ENCODE peak calls at places on chromosomes 3 and 15, in seven cellular contexts. One of them, this sample, is unnamed.

GRCh38 chr3:170869240-170869592 is 779 bp downstream of the RPL22L1 start:
- DNase-seq in HFFc6: no peak
- DNase-seq in B cell: no peak
- DNase-seq in HCT116: no peak
- DNase-seq in BJ: no peak
- DNase-seq in K562: no peak
- DNase-seq in cardiac muscle cell: peak; percentile 9
- DNase-seq in this sample: no peak

GRCh38 chr15:52730163-52730562 is 51.0 kb upstream of the ATOSA start:
- DNase-seq in cardiac muscle cell: peak; percentile 51
- DNase-seq in HCT116: no peak
- DNase-seq in B cell: no peak
- DNase-seq in BJ: peak; percentile 81
- DNase-seq in K562: no peak
- DNase-seq in HFFc6: peak; percentile 82
- DNase-seq in this sample: no peak

GRCh38 chr3:181567446-181568075 is 144.2 kb upstream of the SOX2 start:
- DNase-seq in B cell: no peak
- DNase-seq in HFFc6: no peak
- DNase-seq in cardiac muscle cell: no peak
- DNase-seq in HCT116: no peak
- DNase-seq in K562: no peak
- DNase-seq in BJ: no peak
- DNase-seq in this sample: no peak

GRCh38 chr3:115667175-115668065 is 44.1 kb downstream of the GAP43 start:
- DNase-seq in HFFc6: no peak
- DNase-seq in K562: no peak
- DNase-seq in BJ: no peak
- DNase-seq in HCT116: no peak
- DNase-seq in B cell: no peak
- DNase-seq in cardiac muscle cell: no peak
- DNase-seq in this sample: no peak

GRCh38 chr3:1082024-1082633 is 10.7 kb upstream of the CNTN6 start:
- DNase-seq in BJ: no peak
- DNase-seq in HFFc6: no peak
- DNase-seq in cardiac muscle cell: peak; percentile 48
- DNase-seq in HCT116: no peak
- DNase-seq in B cell: no peak
- DNase-seq in K562: peak; percentile 13
- DNase-seq in this sample: no peak

GRCh38 chr15:25465835-25466234 is 27.0 kb upstream of the UBE3A start:
- DNase-seq in BJ: no peak
- DNase-seq in HFFc6: no peak
- DNase-seq in cardiac muscle cell: no peak
- DNase-seq in B cell: no peak
- DNase-seq in K562: no peak
- DNase-seq in HCT116: no peak
- DNase-seq in this sample: no peak

GRCh38 chr3:61991706-61992105 is 381.6 kb downstream of the FEZF2 start:
- DNase-seq in B cell: no peak
- DNase-seq in K562: no peak
- DNase-seq in HCT116: no peak
- DNase-seq in cardiac muscle cell: no peak
- DNase-seq in HFFc6: no peak
- DNase-seq in BJ: no peak
- DNase-seq in this sample: no peak

GRCh38 chr3:15808679-15809078 is 10.9 kb upstream of the ANKRD28 start:
- DNase-seq in HFFc6: no peak
- DNase-seq in B cell: no peak
- DNase-seq in cardiac muscle cell: no peak
- DNase-seq in HCT116: no peak
- DNase-seq in BJ: no peak
- DNase-seq in K562: no peak
- DNase-seq in this sample: no peak

GRCh38 chr15:28935316-28935715 is 49.5 kb downstream of the APBA2 start:
- DNase-seq in BJ: no peak
- DNase-seq in HFFc6: no peak
- DNase-seq in B cell: no peak
- DNase-seq in HCT116: no peak
- DNase-seq in cardiac muscle cell: no peak
- DNase-seq in K562: peak; percentile 51
- DNase-seq in this sample: peak; percentile 44

GRCh38 chr3:45841380-45841700 is 579 bp downstream of the LZTFL1 start:
- DNase-seq in B cell: no peak
- DNase-seq in HFFc6: peak; percentile 19
- DNase-seq in HCT116: no peak
- DNase-seq in K562: no peak
- DNase-seq in BJ: no peak
- DNase-seq in cardiac muscle cell: peak; percentile 26
- DNase-seq in this sample: no peak

GRCh38 chr3:138196023-138196422 is 8.9 kb downstream of the ARMC8 start:
- DNase-seq in BJ: no peak
- DNase-seq in HCT116: no peak
- DNase-seq in HFFc6: no peak
- DNase-seq in B cell: no peak
- DNase-seq in cardiac muscle cell: no peak
- DNase-seq in K562: no peak
- DNase-seq in this sample: no peak

GRCh38 chr3:163953526-163953925 is 1124.8 kb downstream of the SI start:
- DNase-seq in BJ: no peak
- DNase-seq in HFFc6: no peak
- DNase-seq in HCT116: no peak
- DNase-seq in B cell: no peak
- DNase-seq in K562: no peak
- DNase-seq in cardiac muscle cell: no peak
- DNase-seq in this sample: no peak

GRCh38 chr3:38960953-38961622 is 90.7 kb downstream of the SCN11A start:
- DNase-seq in K562: peak; percentile 65
- DNase-seq in cardiac muscle cell: peak; percentile 54
- DNase-seq in HCT116: peak; percentile 58
- DNase-seq in BJ: peak; percentile 6
- DNase-seq in B cell: peak; percentile 31
- DNase-seq in HFFc6: peak; percentile 30
- DNase-seq in this sample: peak; percentile 45

GRCh38 chr3:9402410-9403228 is 5.2 kb downstream of the SETD5 start:
- DNase-seq in HCT116: no peak
- DNase-seq in HFFc6: no peak
- DNase-seq in cardiac muscle cell: peak; percentile 73
- DNase-seq in BJ: no peak
- DNase-seq in B cell: no peak
- DNase-seq in K562: peak; percentile 48
- DNase-seq in this sample: no peak

GRCh38 chr15:25525741-25526140 is 86.9 kb upstream of the UBE3A start:
- DNase-seq in cardiac muscle cell: no peak
- DNase-seq in K562: no peak
- DNase-seq in HFFc6: no peak
- DNase-seq in BJ: no peak
- DNase-seq in B cell: no peak
- DNase-seq in HCT116: no peak
- DNase-seq in this sample: no peak

GRCh38 chr15:90716317-90716975 is 700 bp upstream of the BLM start:
- DNase-seq in HFFc6: peak; percentile 10
- DNase-seq in K562: peak; percentile 31
- DNase-seq in BJ: no peak
- DNase-seq in B cell: no peak
- DNase-seq in HCT116: no peak
- DNase-seq in cardiac muscle cell: peak; percentile 12
- DNase-seq in this sample: no peak

GRCh38 chr15:90713081-90713480 is 4.1 kb upstream of the BLM start:
- DNase-seq in K562: no peak
- DNase-seq in B cell: no peak
- DNase-seq in HCT116: no peak
- DNase-seq in cardiac muscle cell: no peak
- DNase-seq in BJ: no peak
- DNase-seq in HFFc6: no peak
- DNase-seq in this sample: no peak

GRCh38 chr15:90711842-90712241 is 5.3 kb upstream of the BLM start:
- DNase-seq in BJ: no peak
- DNase-seq in cardiac muscle cell: no peak
- DNase-seq in B cell: no peak
- DNase-seq in K562: no peak
- DNase-seq in HCT116: no peak
- DNase-seq in HFFc6: no peak
- DNase-seq in this sample: no peak

GRCh38 chr15:90718232-90718631 is 1.1 kb downstream of the BLM start:
- DNase-seq in K562: no peak
- DNase-seq in BJ: no peak
- DNase-seq in cardiac muscle cell: no peak
- DNase-seq in B cell: no peak
- DNase-seq in HCT116: no peak
- DNase-seq in HFFc6: no peak
- DNase-seq in this sample: no peak

GRCh38 chr15:90716976-90717821 is at the start of gene BLM:
- DNase-seq in cardiac muscle cell: peak; percentile 99
- DNase-seq in B cell: peak; percentile 93
- DNase-seq in HFFc6: peak; percentile 95
- DNase-seq in BJ: peak; percentile 83
- DNase-seq in K562: peak; percentile 99
- DNase-seq in HCT116: peak; percentile 92
- DNase-seq in this sample: peak; percentile 99
- TF ChIP-seq CTCF in cardiac muscle cell: peak; percentile 25
- TF ChIP-seq CTCF in B cell: peak; percentile 30
- TF ChIP-seq CTCF in HFFc6: peak; percentile 68
- TF ChIP-seq CTCF in BJ: peak; percentile 40
- TF ChIP-seq CTCF in K562: peak; percentile 41
- TF ChIP-seq CTCF in HCT116: no peak
- TF ChIP-seq CTCF in this sample: no peak

GRCh38 chr3:125141596-125142417 is 70.7 kb downstream of the SLC12A8 start:
- DNase-seq in cardiac muscle cell: peak; percentile 64
- DNase-seq in HCT116: no peak
- DNase-seq in HFFc6: no peak
- DNase-seq in K562: no peak
- DNase-seq in BJ: no peak
- DNase-seq in B cell: peak; percentile 69
- DNase-seq in this sample: peak; percentile 81
- TF ChIP-seq CTCF in cardiac muscle cell: peak; percentile 35
- TF ChIP-seq CTCF in HCT116: no peak
- TF ChIP-seq CTCF in HFFc6: no peak
- TF ChIP-seq CTCF in K562: no peak
- TF ChIP-seq CTCF in BJ: peak; percentile 43
- TF ChIP-seq CTCF in B cell: peak; percentile 9
- TF ChIP-seq CTCF in this sample: peak; percentile 47

GRCh38 chr3:185065059-185065458 is 87.8 kb downstream of the C3orf70 start:
- DNase-seq in cardiac muscle cell: no peak
- DNase-seq in K562: no peak
- DNase-seq in B cell: no peak
- DNase-seq in HCT116: no peak
- DNase-seq in BJ: no peak
- DNase-seq in HFFc6: no peak
- DNase-seq in this sample: no peak
- TF ChIP-seq CTCF in cardiac muscle cell: no peak
- TF ChIP-seq CTCF in K562: peak; percentile 31
- TF ChIP-seq CTCF in B cell: no peak
- TF ChIP-seq CTCF in HCT116: peak; percentile 19
- TF ChIP-seq CTCF in BJ: no peak
- TF ChIP-seq CTCF in HFFc6: peak; percentile 18
- TF ChIP-seq CTCF in this sample: no peak

GRCh38 chr3:54837964-54838363 is 89.9 kb downstream of the LRTM1 start:
- DNase-seq in HFFc6: peak; percentile 45
- DNase-seq in BJ: no peak
- DNase-seq in K562: no peak
- DNase-seq in B cell: no peak
- DNase-seq in cardiac muscle cell: peak; percentile 22
- DNase-seq in HCT116: no peak
- DNase-seq in this sample: no peak
- TF ChIP-seq CTCF in HFFc6: peak; percentile 65
- TF ChIP-seq CTCF in BJ: peak; percentile 48
- TF ChIP-seq CTCF in K562: no peak
- TF ChIP-seq CTCF in B cell: no peak
- TF ChIP-seq CTCF in cardiac muscle cell: peak; percentile 11
- TF ChIP-seq CTCF in HCT116: peak; percentile 12
- TF ChIP-seq CTCF in this sample: no peak

DNA sequence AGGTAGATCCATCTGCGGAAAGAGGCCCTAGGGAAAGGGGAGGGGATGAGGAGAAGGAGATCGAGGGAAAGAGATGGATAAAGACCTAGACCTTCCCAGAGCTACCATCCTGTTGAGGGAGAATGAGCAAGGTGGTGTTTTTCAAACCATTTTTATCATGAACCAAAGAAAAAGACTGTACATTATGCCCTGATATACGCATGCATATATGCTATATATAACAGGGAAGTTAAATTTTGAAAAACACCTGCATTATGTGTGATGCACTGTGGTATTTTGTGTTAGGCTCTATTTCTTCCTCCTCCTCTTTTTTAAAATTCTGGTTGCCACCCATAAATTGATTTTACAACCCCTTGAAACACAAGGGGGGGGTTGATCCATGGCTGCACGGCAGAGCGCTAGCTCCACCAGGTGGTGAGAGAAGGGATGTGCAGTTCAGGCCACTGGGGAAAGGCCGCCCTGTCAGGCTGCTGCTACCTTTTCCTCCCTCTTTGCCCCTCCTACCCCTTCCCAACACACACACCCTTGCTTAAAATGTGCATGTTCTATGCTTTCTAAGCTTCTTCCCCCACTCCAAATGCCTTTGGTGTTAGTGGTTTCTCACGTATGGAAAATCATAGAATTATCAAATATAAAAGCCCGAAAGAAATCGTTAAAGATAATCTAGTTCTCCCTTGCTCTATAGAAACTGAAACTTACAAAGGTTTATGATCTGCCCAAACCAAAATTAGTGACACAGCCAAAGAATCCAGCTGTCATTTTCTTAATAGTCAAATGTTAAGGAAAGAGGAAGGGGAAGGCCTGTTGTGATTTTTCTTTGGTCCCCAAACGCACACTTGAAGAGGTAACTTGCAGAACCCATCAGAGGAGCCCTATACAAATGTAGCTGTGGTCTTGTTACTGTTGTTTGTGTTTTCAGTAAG is 262.0 kb upstream of the UMPS start:
- DNase-seq in K562: peak; percentile 74
- DNase-seq in BJ: no peak
- DNase-seq in HFFc6: peak; percentile 21
- DNase-seq in cardiac muscle cell: peak; percentile 52
- DNase-seq in HCT116: peak; percentile 26
- DNase-seq in B cell: no peak
- DNase-seq in this sample: peak; percentile 68
- TF ChIP-seq CTCF in K562: peak; percentile 87
- TF ChIP-seq CTCF in BJ: peak; percentile 98
- TF ChIP-seq CTCF in HFFc6: peak; percentile 97
- TF ChIP-seq CTCF in cardiac muscle cell: peak; percentile 99
- TF ChIP-seq CTCF in HCT116: peak; percentile 98
- TF ChIP-seq CTCF in B cell: peak; percentile 62
- TF ChIP-seq CTCF in this sample: peak; percentile 95